ENCODE peak calls at places on chromosome 10, in eight cellular contexts. One of them, this sample, is unnamed. For H3K4me1, the result is how much of the 10 kb centered on the place peaks cover.

GRCh38 chr10:108082596-108082995 is 918.1 kb upstream of the SORCS1 start:
- DNase-seq in esophagus squamous epithelium: no peak
- DNase-seq in IMR-90: no peak
- DNase-seq in adrenal gland: no peak
- DNase-seq in HCT116: no peak
- DNase-seq in gastrocnemius medialis: no peak
- DNase-seq in heart right ventricle: no peak
- DNase-seq in fibroblast of lung: no peak
- DNase-seq in this sample: no peak

GRCh38 chr10:33237736-33238624 is 96.5 kb downstream of the NRP1 start:
- DNase-seq in esophagus squamous epithelium: no peak
- DNase-seq in IMR-90: peak
- DNase-seq in adrenal gland: no peak
- DNase-seq in HCT116: peak
- DNase-seq in gastrocnemius medialis: no peak
- DNase-seq in heart right ventricle: no peak
- DNase-seq in fibroblast of lung: peak
- DNase-seq in this sample: no peak

GRCh38 chr10:119283818-119284217 is 76.4 kb downstream of the GRK5 start:
- DNase-seq in esophagus squamous epithelium: no peak
- DNase-seq in IMR-90: no peak
- DNase-seq in adrenal gland: no peak
- DNase-seq in HCT116: no peak
- DNase-seq in gastrocnemius medialis: no peak
- DNase-seq in heart right ventricle: no peak
- DNase-seq in fibroblast of lung: no peak
- DNase-seq in this sample: no peak

GRCh38 chr10:109866168-109866994 is 56.9 kb downstream of the XPNPEP1 start:
- DNase-seq in esophagus squamous epithelium: no peak
- DNase-seq in IMR-90: peak
- DNase-seq in adrenal gland: peak
- DNase-seq in HCT116: peak
- DNase-seq in gastrocnemius medialis: no peak
- DNase-seq in heart right ventricle: peak
- DNase-seq in fibroblast of lung: no peak
- DNase-seq in this sample: no peak

GRCh38 chr10:86229811-86230409 is 136.7 kb downstream of the GRID1 start:
- DNase-seq in esophagus squamous epithelium: no peak
- DNase-seq in IMR-90: no peak
- DNase-seq in adrenal gland: no peak
- DNase-seq in HCT116: no peak
- DNase-seq in gastrocnemius medialis: no peak
- DNase-seq in heart right ventricle: no peak
- DNase-seq in fibroblast of lung: no peak
- DNase-seq in this sample: no peak

GRCh38 chr10:67385089-67385488 is 310.9 kb downstream of the CTNNA3 start:
- DNase-seq in esophagus squamous epithelium: no peak
- DNase-seq in IMR-90: no peak
- DNase-seq in adrenal gland: no peak
- DNase-seq in HCT116: no peak
- DNase-seq in gastrocnemius medialis: no peak
- DNase-seq in heart right ventricle: no peak
- DNase-seq in fibroblast of lung: no peak
- DNase-seq in this sample: no peak

GRCh38 chr10:130018253-130018652 is 54.2 kb upstream of the EBF3 start:
- DNase-seq in esophagus squamous epithelium: no peak
- DNase-seq in IMR-90: peak
- DNase-seq in adrenal gland: no peak
- DNase-seq in HCT116: no peak
- DNase-seq in gastrocnemius medialis: no peak
- DNase-seq in heart right ventricle: no peak
- DNase-seq in fibroblast of lung: peak
- DNase-seq in this sample: no peak

GRCh38 chr10:124701435-124701834 is 42.7 kb downstream of the FAM53B start:
- DNase-seq in esophagus squamous epithelium: no peak
- DNase-seq in IMR-90: peak
- DNase-seq in adrenal gland: peak
- DNase-seq in HCT116: no peak
- DNase-seq in gastrocnemius medialis: peak
- DNase-seq in heart right ventricle: peak
- DNase-seq in fibroblast of lung: peak
- DNase-seq in this sample: peak

GRCh38 chr10:86688398-86688921 is 20.1 kb downstream of the LDB3 start:
- DNase-seq in esophagus squamous epithelium: peak
- DNase-seq in IMR-90: peak
- DNase-seq in adrenal gland: peak
- DNase-seq in HCT116: peak
- DNase-seq in gastrocnemius medialis: peak
- DNase-seq in heart right ventricle: no peak
- DNase-seq in fibroblast of lung: peak
- DNase-seq in this sample: peak

GRCh38 chr10:113326160-113327111 is 226.4 kb upstream of the HABP2 start:
- DNase-seq in esophagus squamous epithelium: no peak
- DNase-seq in IMR-90: peak
- DNase-seq in adrenal gland: peak
- DNase-seq in HCT116: peak
- DNase-seq in gastrocnemius medialis: no peak
- DNase-seq in heart right ventricle: no peak
- DNase-seq in fibroblast of lung: peak
- DNase-seq in this sample: no peak

GRCh38 chr10:653991-654646 is 35.3 kb downstream of the DIP2C start:
- DNase-seq in esophagus squamous epithelium: no peak
- DNase-seq in IMR-90: peak
- DNase-seq in adrenal gland: no peak
- DNase-seq in HCT116: no peak
- DNase-seq in gastrocnemius medialis: no peak
- DNase-seq in heart right ventricle: no peak
- DNase-seq in fibroblast of lung: peak
- DNase-seq in this sample: no peak

GRCh38 chr10:124512040-124512428 is 50.4 kb downstream of the LHPP start:
- DNase-seq in esophagus squamous epithelium: no peak
- DNase-seq in IMR-90: no peak
- DNase-seq in adrenal gland: no peak
- DNase-seq in HCT116: no peak
- DNase-seq in gastrocnemius medialis: no peak
- DNase-seq in heart right ventricle: no peak
- DNase-seq in fibroblast of lung: no peak
- DNase-seq in this sample: no peak

GRCh38 chr10:71770789-71771188 is 2.5 kb downstream of the VSIR start:
- DNase-seq in esophagus squamous epithelium: no peak
- DNase-seq in IMR-90: no peak
- DNase-seq in adrenal gland: no peak
- DNase-seq in HCT116: no peak
- DNase-seq in gastrocnemius medialis: no peak
- DNase-seq in heart right ventricle: no peak
- DNase-seq in fibroblast of lung: no peak
- DNase-seq in this sample: peak
- H3K4me1 ChIP-seq in esophagus squamous epithelium: half or more
- H3K4me1 ChIP-seq in IMR-90: half or more
- H3K4me1 ChIP-seq in adrenal gland: under half
- H3K4me1 ChIP-seq in HCT116: half or more
- H3K4me1 ChIP-seq in gastrocnemius medialis: half or more
- H3K4me1 ChIP-seq in heart right ventricle: half or more
- H3K4me1 ChIP-seq in fibroblast of lung: half or more
- H3K4me1 ChIP-seq in this sample: under half

GRCh38 chr10:30075487-30075886 is 16.1 kb upstream of the JCAD start:
- DNase-seq in esophagus squamous epithelium: no peak
- DNase-seq in IMR-90: no peak
- DNase-seq in adrenal gland: no peak
- DNase-seq in HCT116: no peak
- DNase-seq in gastrocnemius medialis: no peak
- DNase-seq in heart right ventricle: no peak
- DNase-seq in fibroblast of lung: no peak
- DNase-seq in this sample: no peak

GRCh38 chr10:30073045-30073766 is 13.8 kb upstream of the JCAD start:
- DNase-seq in esophagus squamous epithelium: no peak
- DNase-seq in IMR-90: no peak
- DNase-seq in adrenal gland: no peak
- DNase-seq in HCT116: no peak
- DNase-seq in gastrocnemius medialis: no peak
- DNase-seq in heart right ventricle: no peak
- DNase-seq in fibroblast of lung: no peak
- DNase-seq in this sample: no peak

GRCh38 chr10:30074101-30074500 is 14.7 kb upstream of the JCAD start:
- DNase-seq in esophagus squamous epithelium: no peak
- DNase-seq in IMR-90: no peak
- DNase-seq in adrenal gland: no peak
- DNase-seq in HCT116: no peak
- DNase-seq in gastrocnemius medialis: no peak
- DNase-seq in heart right ventricle: no peak
- DNase-seq in fibroblast of lung: no peak
- DNase-seq in this sample: no peak

GRCh38 chr10:30073767-30074060 is 14.3 kb upstream of the JCAD start:
- DNase-seq in esophagus squamous epithelium: no peak
- DNase-seq in IMR-90: no peak
- DNase-seq in adrenal gland: no peak
- DNase-seq in HCT116: no peak
- DNase-seq in gastrocnemius medialis: no peak
- DNase-seq in heart right ventricle: no peak
- DNase-seq in fibroblast of lung: no peak
- DNase-seq in this sample: no peak

DNA sequence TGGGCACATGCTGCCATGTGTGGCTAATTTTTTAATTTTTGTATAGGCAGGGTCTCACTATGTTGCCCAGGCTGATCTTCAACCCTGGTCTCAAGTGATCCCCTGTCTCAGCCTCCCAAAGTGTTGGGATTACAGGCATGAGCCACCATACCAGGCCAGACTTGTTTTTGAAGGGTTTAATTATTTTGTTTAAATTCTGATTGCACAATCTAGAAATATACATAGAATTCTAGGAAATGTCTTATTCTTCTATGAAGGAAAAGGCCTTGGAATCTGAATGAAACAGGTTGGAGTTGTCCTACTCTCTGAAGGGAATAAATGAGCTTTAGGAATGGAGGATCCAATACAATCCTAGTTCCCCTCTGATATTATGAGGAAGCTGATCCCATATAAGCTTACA is 15.5 kb upstream of the JCAD start:
- DNase-seq in esophagus squamous epithelium: no peak
- DNase-seq in IMR-90: no peak
- DNase-seq in adrenal gland: no peak
- DNase-seq in HCT116: no peak
- DNase-seq in gastrocnemius medialis: no peak
- DNase-seq in heart right ventricle: no peak
- DNase-seq in fibroblast of lung: no peak
- DNase-seq in this sample: no peak
- H3K4me3 ChIP-seq in esophagus squamous epithelium: no peak
- H3K4me3 ChIP-seq in IMR-90: no peak
- H3K4me3 ChIP-seq in adrenal gland: no peak
- H3K4me3 ChIP-seq in HCT116: no peak
- H3K4me3 ChIP-seq in gastrocnemius medialis: no peak
- H3K4me3 ChIP-seq in heart right ventricle: no peak
- H3K4me3 ChIP-seq in fibroblast of lung: no peak
- H3K4me3 ChIP-seq in this sample: no peak

GRCh38 chr10:79498431-79498830 is 13.9 kb upstream of the EIF5AL1 start:
- DNase-seq in esophagus squamous epithelium: no peak
- DNase-seq in IMR-90: no peak
- DNase-seq in adrenal gland: no peak
- DNase-seq in HCT116: no peak
- DNase-seq in gastrocnemius medialis: no peak
- DNase-seq in heart right ventricle: no peak
- DNase-seq in fibroblast of lung: no peak
- DNase-seq in this sample: no peak

GRCh38 chr10:79496896-79497295 is 15.4 kb upstream of the EIF5AL1 start:
- DNase-seq in esophagus squamous epithelium: no peak
- DNase-seq in IMR-90: no peak
- DNase-seq in adrenal gland: no peak
- DNase-seq in HCT116: no peak
- DNase-seq in gastrocnemius medialis: no peak
- DNase-seq in heart right ventricle: no peak
- DNase-seq in fibroblast of lung: no peak
- DNase-seq in this sample: no peak

GRCh38 chr10:79507436-79508167 is 4.7 kb upstream of the EIF5AL1 start:
- DNase-seq in esophagus squamous epithelium: no peak
- DNase-seq in IMR-90: no peak
- DNase-seq in adrenal gland: no peak
- DNase-seq in HCT116: no peak
- DNase-seq in gastrocnemius medialis: no peak
- DNase-seq in heart right ventricle: no peak
- DNase-seq in fibroblast of lung: no peak
- DNase-seq in this sample: no peak

GRCh38 chr10:79505771-79506351 is 6.5 kb upstream of the EIF5AL1 start:
- DNase-seq in esophagus squamous epithelium: no peak
- DNase-seq in IMR-90: no peak
- DNase-seq in adrenal gland: no peak
- DNase-seq in HCT116: no peak
- DNase-seq in gastrocnemius medialis: no peak
- DNase-seq in heart right ventricle: no peak
- DNase-seq in fibroblast of lung: no peak
- DNase-seq in this sample: no peak

GRCh38 chr10:79502561-79503309 is 9.6 kb upstream of the EIF5AL1 start:
- DNase-seq in esophagus squamous epithelium: no peak
- DNase-seq in IMR-90: no peak
- DNase-seq in adrenal gland: no peak
- DNase-seq in HCT116: no peak
- DNase-seq in gastrocnemius medialis: no peak
- DNase-seq in heart right ventricle: peak
- DNase-seq in fibroblast of lung: no peak
- DNase-seq in this sample: peak
- TF ChIP-seq CTCF in esophagus squamous epithelium: no peak
- TF ChIP-seq CTCF in IMR-90: peak
- TF ChIP-seq CTCF in adrenal gland: peak
- TF ChIP-seq CTCF in HCT116: peak
- TF ChIP-seq CTCF in gastrocnemius medialis: no peak
- TF ChIP-seq CTCF in heart right ventricle: peak
- TF ChIP-seq CTCF in fibroblast of lung: no peak
- TF ChIP-seq CTCF in this sample: no peak

GRCh38 chr10:69332278-69333010 is 54.1 kb downstream of the HK1 start:
- DNase-seq in esophagus squamous epithelium: no peak
- DNase-seq in IMR-90: no peak
- DNase-seq in adrenal gland: no peak
- DNase-seq in HCT116: no peak
- DNase-seq in gastrocnemius medialis: no peak
- DNase-seq in heart right ventricle: no peak
- DNase-seq in fibroblast of lung: no peak
- DNase-seq in this sample: no peak

GRCh38 chr10:69334258-69335062 is 56.2 kb downstream of the HK1 start:
- DNase-seq in esophagus squamous epithelium: no peak
- DNase-seq in IMR-90: no peak
- DNase-seq in adrenal gland: no peak
- DNase-seq in HCT116: no peak
- DNase-seq in gastrocnemius medialis: no peak
- DNase-seq in heart right ventricle: no peak
- DNase-seq in fibroblast of lung: peak
- DNase-seq in this sample: no peak

GRCh38 chr10:69335063-69335587 is 56.8 kb downstream of the HK1 start:
- DNase-seq in esophagus squamous epithelium: no peak
- DNase-seq in IMR-90: no peak
- DNase-seq in adrenal gland: peak
- DNase-seq in HCT116: no peak
- DNase-seq in gastrocnemius medialis: no peak
- DNase-seq in heart right ventricle: peak
- DNase-seq in fibroblast of lung: no peak
- DNase-seq in this sample: no peak

GRCh38 chr10:69331161-69331560 is 52.9 kb downstream of the HK1 start:
- DNase-seq in esophagus squamous epithelium: no peak
- DNase-seq in IMR-90: no peak
- DNase-seq in adrenal gland: no peak
- DNase-seq in HCT116: no peak
- DNase-seq in gastrocnemius medialis: no peak
- DNase-seq in heart right ventricle: no peak
- DNase-seq in fibroblast of lung: no peak
- DNase-seq in this sample: no peak

GRCh38 chr10:69333205-69333604 is 54.9 kb downstream of the HK1 start:
- DNase-seq in esophagus squamous epithelium: no peak
- DNase-seq in IMR-90: no peak
- DNase-seq in adrenal gland: no peak
- DNase-seq in HCT116: no peak
- DNase-seq in gastrocnemius medialis: peak
- DNase-seq in heart right ventricle: peak
- DNase-seq in fibroblast of lung: no peak
- DNase-seq in this sample: peak
- H3K4me1 ChIP-seq in esophagus squamous epithelium: half or more
- H3K4me1 ChIP-seq in IMR-90: under half
- H3K4me1 ChIP-seq in adrenal gland: under half
- H3K4me1 ChIP-seq in HCT116: under half
- H3K4me1 ChIP-seq in gastrocnemius medialis: half or more
- H3K4me1 ChIP-seq in heart right ventricle: half or more
- H3K4me1 ChIP-seq in fibroblast of lung: under half
- H3K4me1 ChIP-seq in this sample: under half